ENCODE peak calls at places on chromosomes 11 and 22, in nine cellular contexts. One of them, this sample, is unnamed.
A peak's percentile ranks its signal among the peaks of the same experiment; 100 is the strongest.

GRCh38 chr11:59179121-59179520 is 7.2 kb downstream of the DTX4 start:
- DNase-seq in ovary: no peak
- DNase-seq in stomach: no peak
- DNase-seq in sigmoid colon: no peak
- DNase-seq in transverse colon: no peak
- DNase-seq in A549: no peak
- DNase-seq in H1: no peak
- DNase-seq in HepG2: no peak
- DNase-seq in GM12878: no peak
- DNase-seq in this sample: no peak

GRCh38 chr11:77207618-77208313 is 79.7 kb downstream of the MYO7A start:
- DNase-seq in ovary: peak; percentile 26
- DNase-seq in stomach: no peak
- DNase-seq in sigmoid colon: no peak
- DNase-seq in transverse colon: no peak
- DNase-seq in A549: no peak
- DNase-seq in H1: no peak
- DNase-seq in HepG2: no peak
- DNase-seq in GM12878: no peak
- DNase-seq in this sample: no peak

GRCh38 chr11:132353255-132353654 is 982.8 kb downstream of the NTM start:
- DNase-seq in ovary: no peak
- DNase-seq in stomach: no peak
- DNase-seq in sigmoid colon: no peak
- DNase-seq in transverse colon: no peak
- DNase-seq in A549: no peak
- DNase-seq in H1: no peak
- DNase-seq in HepG2: no peak
- DNase-seq in GM12878: no peak
- DNase-seq in this sample: no peak

GRCh38 chr11:11931461-11932055 is 76.9 kb downstream of the DKK3 start:
- DNase-seq in ovary: no peak
- DNase-seq in stomach: no peak
- DNase-seq in sigmoid colon: no peak
- DNase-seq in transverse colon: no peak
- DNase-seq in A549: peak; percentile 64
- DNase-seq in H1: no peak
- DNase-seq in HepG2: peak; percentile 62
- DNase-seq in GM12878: no peak
- DNase-seq in this sample: peak; percentile 54

GRCh38 chr11:83773950-83774880 is 488.0 kb upstream of the CCDC90B start:
- DNase-seq in ovary: no peak
- DNase-seq in stomach: no peak
- DNase-seq in sigmoid colon: no peak
- DNase-seq in transverse colon: no peak
- DNase-seq in A549: no peak
- DNase-seq in H1: no peak
- DNase-seq in HepG2: no peak
- DNase-seq in GM12878: no peak
- DNase-seq in this sample: no peak

GRCh38 chr11:67045314-67045713 is 11.3 kb upstream of the RHOD start:
- DNase-seq in ovary: no peak
- DNase-seq in stomach: no peak
- DNase-seq in sigmoid colon: no peak
- DNase-seq in transverse colon: no peak
- DNase-seq in A549: peak; percentile 77
- DNase-seq in H1: no peak
- DNase-seq in HepG2: no peak
- DNase-seq in GM12878: no peak
- DNase-seq in this sample: no peak

GRCh38 chr11:2931771-2932738 is 2.8 kb upstream of the PHLDA2 start:
- DNase-seq in ovary: peak; percentile 25
- DNase-seq in stomach: no peak
- DNase-seq in sigmoid colon: peak; percentile 64
- DNase-seq in transverse colon: no peak
- DNase-seq in A549: no peak
- DNase-seq in H1: no peak
- DNase-seq in HepG2: no peak
- DNase-seq in GM12878: no peak
- DNase-seq in this sample: no peak

GRCh38 chr22:23910496-23911190 is 16.5 kb downstream of the MIF start:
- DNase-seq in ovary: no peak
- DNase-seq in stomach: no peak
- DNase-seq in sigmoid colon: no peak
- DNase-seq in transverse colon: no peak
- DNase-seq in A549: no peak
- DNase-seq in H1: no peak
- DNase-seq in HepG2: no peak
- DNase-seq in GM12878: no peak
- DNase-seq in this sample: no peak

GRCh38 chr11:69923196-69923595 is 104.0 kb upstream of the FGF3 start:
- DNase-seq in ovary: peak; percentile 8
- DNase-seq in stomach: no peak
- DNase-seq in sigmoid colon: peak; percentile 46
- DNase-seq in transverse colon: no peak
- DNase-seq in A549: no peak
- DNase-seq in H1: no peak
- DNase-seq in HepG2: no peak
- DNase-seq in GM12878: no peak
- DNase-seq in this sample: no peak

GRCh38 chr11:33891714-33892327 is at the start of gene LMO2:
- DNase-seq in ovary: no peak
- DNase-seq in stomach: no peak
- DNase-seq in sigmoid colon: no peak
- DNase-seq in transverse colon: no peak
- DNase-seq in A549: no peak
- DNase-seq in H1: no peak
- DNase-seq in HepG2: no peak
- DNase-seq in GM12878: no peak
- DNase-seq in this sample: no peak

GRCh38 chr22:48827904-48828555 is 999.6 kb downstream of the BRD1 start:
- DNase-seq in ovary: no peak
- DNase-seq in stomach: no peak
- DNase-seq in sigmoid colon: no peak
- DNase-seq in transverse colon: no peak
- DNase-seq in A549: no peak
- DNase-seq in H1: peak; percentile 39
- DNase-seq in HepG2: no peak
- DNase-seq in GM12878: no peak
- DNase-seq in this sample: no peak

GRCh38 chr11:31340903-31341572 is 28.5 kb downstream of the DCDC1 start:
- DNase-seq in ovary: no peak
- DNase-seq in stomach: no peak
- DNase-seq in sigmoid colon: no peak
- DNase-seq in transverse colon: no peak
- DNase-seq in A549: peak; percentile 49
- DNase-seq in H1: peak; percentile 46
- DNase-seq in HepG2: peak; percentile 45
- DNase-seq in GM12878: no peak
- DNase-seq in this sample: no peak

GRCh38 chr11:64007160-64007628 is 21.0 kb downstream of the OTUB1 start:
- DNase-seq in ovary: no peak
- DNase-seq in stomach: no peak
- DNase-seq in sigmoid colon: no peak
- DNase-seq in transverse colon: no peak
- DNase-seq in A549: peak; percentile 63
- DNase-seq in H1: peak; percentile 73
- DNase-seq in HepG2: no peak
- DNase-seq in GM12878: no peak
- DNase-seq in this sample: no peak
- H3K4me3 ChIP-seq in ovary: peak overlapping the region; percentile 37
- H3K4me3 ChIP-seq in stomach: peak overlapping the region; percentile 51
- H3K4me3 ChIP-seq in sigmoid colon: peak overlapping the region; percentile 46
- H3K4me3 ChIP-seq in transverse colon: peak overlapping the region; percentile 5
- H3K4me3 ChIP-seq in A549: peak overlapping the region; percentile 42
- H3K4me3 ChIP-seq in H1: peak overlapping the region; percentile 57
- H3K4me3 ChIP-seq in HepG2: peak overlapping the region; percentile 9
- H3K4me3 ChIP-seq in GM12878: no peak overlapping the region
- H3K4me3 ChIP-seq in this sample: peak overlapping the region; percentile 18

GRCh38 chr11:44632466-44633123 is 67.1 kb downstream of the CD82 start:
- DNase-seq in ovary: peak; percentile 36
- DNase-seq in stomach: peak; percentile 33
- DNase-seq in sigmoid colon: peak; percentile 74
- DNase-seq in transverse colon: peak; percentile 29
- DNase-seq in A549: peak; percentile 56
- DNase-seq in H1: peak; percentile 57
- DNase-seq in HepG2: peak; percentile 49
- DNase-seq in GM12878: no peak
- DNase-seq in this sample: no peak
- TF ChIP-seq EP300 in ovary: no peak
- TF ChIP-seq EP300 in stomach: no peak
- TF ChIP-seq EP300 in sigmoid colon: no peak
- TF ChIP-seq EP300 in transverse colon: no peak
- TF ChIP-seq EP300 in A549: no peak
- TF ChIP-seq EP300 in H1: no peak
- TF ChIP-seq EP300 in HepG2: no peak
- TF ChIP-seq EP300 in GM12878: no peak
- TF ChIP-seq EP300 in this sample: no peak

GRCh38 chr22:20957118-20957690 is 9.9 kb upstream of the AIFM3 start:
- DNase-seq in ovary: peak; percentile 60
- DNase-seq in stomach: peak; percentile 30
- DNase-seq in sigmoid colon: no peak
- DNase-seq in transverse colon: peak; percentile 44
- DNase-seq in A549: peak; percentile 53
- DNase-seq in H1: peak; percentile 78
- DNase-seq in HepG2: no peak
- DNase-seq in GM12878: no peak
- DNase-seq in this sample: no peak
- H3K4me3 ChIP-seq in ovary: peak overlapping the region; percentile 51
- H3K4me3 ChIP-seq in stomach: peak overlapping the region; percentile 76
- H3K4me3 ChIP-seq in sigmoid colon: peak overlapping the region; percentile 58
- H3K4me3 ChIP-seq in transverse colon: peak overlapping the region; percentile 68
- H3K4me3 ChIP-seq in A549: peak overlapping the region; percentile 84
- H3K4me3 ChIP-seq in H1: peak overlapping the region; percentile 79
- H3K4me3 ChIP-seq in HepG2: peak overlapping the region; percentile 87
- H3K4me3 ChIP-seq in GM12878: peak overlapping the region; percentile 75
- H3K4me3 ChIP-seq in this sample: peak overlapping the region; percentile 72

DNA sequence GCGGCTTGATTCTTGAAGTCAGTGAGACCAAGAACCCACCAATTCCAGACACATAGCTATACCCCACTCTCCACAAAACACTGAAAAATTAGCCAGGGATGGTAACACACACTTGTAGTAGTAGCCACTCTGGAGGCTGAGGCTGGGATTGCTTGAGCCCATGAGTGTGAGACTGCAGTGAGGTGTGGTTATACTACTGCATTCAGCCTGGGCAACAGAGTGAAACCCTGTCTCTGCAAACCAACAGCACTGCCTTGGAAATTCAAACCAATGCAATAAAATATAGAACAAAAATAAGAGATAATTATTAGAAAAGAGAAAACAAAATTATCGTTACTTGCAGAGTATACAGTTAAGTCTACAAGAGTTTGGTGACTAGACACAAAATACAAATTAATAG is 20.2 kb upstream of the PRDM10 start:
- DNase-seq in ovary: no peak
- DNase-seq in stomach: no peak
- DNase-seq in sigmoid colon: no peak
- DNase-seq in transverse colon: no peak
- DNase-seq in A549: no peak
- DNase-seq in H1: no peak
- DNase-seq in HepG2: no peak
- DNase-seq in GM12878: no peak
- DNase-seq in this sample: no peak
- TF ChIP-seq EP300 in ovary: no peak
- TF ChIP-seq EP300 in stomach: no peak
- TF ChIP-seq EP300 in sigmoid colon: no peak
- TF ChIP-seq EP300 in transverse colon: no peak
- TF ChIP-seq EP300 in A549: no peak
- TF ChIP-seq EP300 in H1: no peak
- TF ChIP-seq EP300 in HepG2: no peak
- TF ChIP-seq EP300 in GM12878: no peak
- TF ChIP-seq EP300 in this sample: no peak